ENCODE peak calls at places on chromosomes 6 and 20, in four cellular contexts. I, V, L and X are unnamed samples.
A peak's percentile ranks its signal among the peaks of the same experiment; 100 is the strongest.

GRCh38 chr20:20466341-20466879 is 98.5 kb downstream of the INSM1 start:
- DNase-seq in I (peak; percentile 57), V (peak; percentile 15), L (no peak), X (peak; percentile 64)

GRCh38 chr6:16739329-16739801 is 21.9 kb downstream of the ATXN1 start:
- DNase-seq in I (no peak), L (peak; percentile 47), V (no peak), X (no peak)

GRCh38 chr6:42404494-42404893 is 47.2 kb downstream of the TRERF1 start:
- DNase-seq in L (peak; percentile 42), I (peak; percentile 97), V (no peak), X (peak; percentile 69)

GRCh38 chr6:15690451-15690961 is 27.7 kb upstream of the DTNBP1 start:
- DNase-seq in V (no peak), I (no peak), L (no peak), X (no peak)

GRCh38 chr6:33622456-33623431 is 1.6 kb downstream of the ITPR3 start:
- DNase-seq in V (no peak), I (peak; percentile 69), L (no peak), X (peak; percentile 18)

GRCh38 chr20:25344634-25345033 is 46.0 kb downstream of the ABHD12 start:
- DNase-seq in L (no peak), V (no peak), I (no peak), X (no peak)

GRCh38 chr6:41711323-41712038 is 23.9 kb downstream of the TFEB start:
- DNase-seq in V (no peak), L (no peak), I (no peak), X (no peak)

GRCh38 chr6:129593233-129593564 is 116.8 kb downstream of the ARHGAP18 start:
- DNase-seq in L (no peak), V (no peak), I (peak; percentile 47), X (no peak)

GRCh38 chr6:110492584-110492983 is 16.2 kb upstream of the SLC22A16 start:
- DNase-seq in I (peak; percentile 21), V (no peak), L (no peak), X (no peak)

GRCh38 chr20:13396036-13396435 is 175.0 kb downstream of the ISM1 start:
- DNase-seq in I (no peak), V (no peak), L (peak; percentile 68), X (no peak)

GRCh38 chr6:9554806-9555205 is 860.1 kb downstream of the TFAP2A start:
- DNase-seq in I (no peak), V (no peak), L (no peak), X (no peak)

GRCh38 chr6:38371312-38371672 is 268.4 kb downstream of the BTBD9 start:
- DNase-seq in L (no peak), V (no peak), I (no peak), X (no peak)

GRCh38 chr6:45003400-45003799 is 324.7 kb upstream of the RUNX2 start:
- DNase-seq in L (no peak), I (no peak), V (no peak), X (no peak)

GRCh38 chr6:118992186-118992795 is 57.3 kb upstream of the MCM9 start:
- DNase-seq in V (no peak), I (no peak), L (no peak), X (no peak)